ENCODE peak calls at places on chromosomes 6 and 20, in eight cellular contexts. M is substantia nigra, S is glomerular endothelial cell, E is colonic mucosa, I is RPMI8226, R is NCI-H345, G is upper lobe of right lung, K is skeletal muscle cell. Y is an unnamed sample.

GRCh38 chr6:55713411-55713810 is 134.4 kb upstream of the HMGCLL1 start:
- DNase-seq in G (no peak), I (no peak), E (no peak), M (no peak), K (no peak), R (no peak), S (no peak), Y (no peak)

GRCh38 chr20:63497138-63497945 is 1.5 kb downstream of the EEF1A2 start:
- DNase-seq in K (no peak), G (peak), S (no peak), M (no peak), E (no peak), I (no peak), R (no peak), Y (peak)

GRCh38 chr6:41909727-41910126 is 11.2 kb downstream of the MED20 start:
- DNase-seq in M (no peak), E (no peak), G (no peak), S (no peak), R (no peak), K (no peak), I (no peak), Y (no peak)

GRCh38 chr6:9890893-9891292 is 524.0 kb downstream of the TFAP2A start:
- DNase-seq in E (no peak), S (no peak), R (no peak), M (no peak), I (no peak), G (no peak), K (no peak), Y (no peak)

GRCh38 chr6:157987788-157988699 is 6.4 kb downstream of the SYNJ2 start:
- DNase-seq in E (no peak), R (no peak), M (no peak), K (no peak), S (no peak), G (no peak), I (no peak), Y (peak)

GRCh38 chr6:56575736-56576135 is 67.0 kb downstream of the DST start:
- DNase-seq in R (no peak), K (no peak), E (no peak), I (no peak), M (no peak), S (no peak), G (no peak), Y (no peak)

GRCh38 chr20:2984956-2985661 is 58.3 kb upstream of the GNRH2 start:
- DNase-seq in I (no peak), G (no peak), M (no peak), R (peak), K (peak), S (no peak), E (no peak), Y (no peak)

GRCh38 chr6:4084444-4085328 is 5.7 kb upstream of the FAM217A start:
- DNase-seq in I (no peak), S (no peak), G (no peak), R (no peak), M (no peak), E (no peak), K (no peak), Y (no peak)

GRCh38 chr6:168376120-168376519 is 56.5 kb upstream of the DACT2 start:
- DNase-seq in G (no peak), M (no peak), K (no peak), E (no peak), I (no peak), S (no peak), R (peak), Y (peak)

GRCh38 chr6:127317275-127318128 is 25.9 kb downstream of the ECHDC1 start:
- DNase-seq in R (no peak), S (no peak), G (no peak), E (no peak), I (no peak), M (no peak), K (no peak), Y (no peak)

GRCh38 chr6:33197431-33198048 is 2.9 kb downstream of the RXRB start:
- DNase-seq in I (peak), S (no peak), M (peak), E (peak), K (no peak), R (peak), G (peak), Y (no peak)

GRCh38 chr6:91626935-91627334 is 1040.1 kb upstream of the MAP3K7 start:
- DNase-seq in M (no peak), G (no peak), S (no peak), I (no peak), K (no peak), R (no peak), E (no peak), Y (no peak)

GRCh38 chr6:41548098-41548840 is 2.1 kb downstream of the FOXP4 start:
- DNase-seq in K (no peak), S (no peak), G (peak), M (no peak), E (no peak), I (no peak), R (no peak), Y (no peak)

GRCh38 chr20:35447082-35447789 is 8.2 kb upstream of the CEP250 start:
- DNase-seq in M (peak), E (peak), K (no peak), R (peak), I (peak), S (no peak), G (peak), Y (peak)

GRCh38 chr6:38861957-38862401 is 146.9 kb downstream of the DNAH8 start:
- DNase-seq in K (no peak), E (no peak), I (no peak), G (no peak), M (no peak), S (no peak), R (no peak), Y (no peak)

GRCh38 chr6:56803594-56803993 is 151.3 kb upstream of the BEND6 start:
- DNase-seq in G (no peak), R (no peak), K (peak), I (no peak), E (no peak), M (no peak), S (no peak), Y (no peak)

GRCh38 chr20:54506643-54507042 is 31.2 kb downstream of the DOK5 start:
- DNase-seq in K (no peak), E (no peak), I (no peak), R (no peak), S (no peak), M (no peak), G (no peak), Y (no peak)

GRCh38 chr20:3251806-3252205 is 12.8 kb upstream of the SLC4A11 start:
- DNase-seq in E (no peak), M (peak), R (no peak), I (no peak), G (no peak), S (no peak), K (no peak), Y (no peak)

GRCh38 chr6:81696505-81696904 is 56.0 kb downstream of the TENT5A start:
- DNase-seq in E (no peak), I (no peak), M (no peak), K (no peak), G (no peak), S (no peak), R (peak), Y (no peak)

GRCh38 chr20:14764511-14765369 is 427.3 kb upstream of the FLRT3 start:
- DNase-seq in G (peak), R (no peak), K (no peak), S (no peak), M (no peak), E (peak), I (no peak), Y (no peak)

GRCh38 chr20:49286689-49287551 is 9.1 kb upstream of the ZNFX1 start:
- DNase-seq in K (no peak), I (no peak), R (peak), G (no peak), M (no peak), E (peak), S (no peak), Y (no peak)

GRCh38 chr6:153099636-153100035 is 31.4 kb downstream of the RGS17 start:
- DNase-seq in K (no peak), I (no peak), S (no peak), E (no peak), M (no peak), G (no peak), R (no peak), Y (no peak)

GRCh38 chr6:30741789-30742315 is 635 bp downstream of the FLOT1 start:
- DNase-seq in G (no peak), S (no peak), E (no peak), M (no peak), R (no peak), K (no peak), I (no peak), Y (no peak)

GRCh38 chr6:20841806-20842205 is 307.5 kb downstream of the CDKAL1 start:
- DNase-seq in I (no peak), M (no peak), E (no peak), R (no peak), G (no peak), S (no peak), K (no peak), Y (no peak)

GRCh38 chr20:50588034-50588736 is 78.0 kb downstream of the PTPN1 start:
- DNase-seq in R (peak), K (no peak), E (peak), I (peak), M (peak), G (peak), S (no peak), Y (peak)

GRCh38 chr6:107460074-107460631 is 789 bp upstream of the PDSS2 start:
- DNase-seq in S (no peak), G (no peak), R (no peak), E (no peak), M (no peak), K (no peak), I (no peak), Y (no peak)

GRCh38 chr6:100099189-100100074 is 105.4 kb upstream of the MCHR2 start:
- DNase-seq in R (peak), G (no peak), K (no peak), S (no peak), E (no peak), I (peak), M (no peak), Y (no peak)

GRCh38 chr20:52972190-52972937 is at the start of gene TSHZ2:
- DNase-seq in R (peak), G (no peak), M (peak), K (no peak), I (no peak), E (peak), S (no peak), Y (peak)

GRCh38 chr6:89402776-89403175 is 9.3 kb downstream of the RRAGD start:
- DNase-seq in S (no peak), E (no peak), G (no peak), I (no peak), R (no peak), K (no peak), M (no peak), Y (no peak)

GRCh38 chr6:128139519-128139918 is 238.7 kb upstream of the THEMIS start:
- DNase-seq in S (no peak), K (no peak), I (no peak), M (no peak), G (no peak), R (no peak), E (no peak), Y (no peak)

GRCh38 chr6:110075406-110075805 is 97.3 kb downstream of the GPR6 start:
- DNase-seq in E (no peak), R (no peak), I (no peak), G (no peak), M (no peak), S (no peak), K (no peak), Y (no peak)

GRCh38 chr6:37648465-37649330 is 49.0 kb downstream of the MDGA1 start:
- DNase-seq in I (peak), E (peak), R (no peak), K (no peak), M (no peak), G (peak), S (no peak), Y (no peak)

GRCh38 chr20:16953858-16954257 is 205.7 kb downstream of the OTOR start:
- DNase-seq in R (no peak), E (no peak), G (no peak), K (no peak), I (no peak), S (no peak), M (no peak), Y (no peak)

GRCh38 chr20:45338121-45339030 is 9.8 kb downstream of the SDC4 start:
- DNase-seq in K (no peak), I (no peak), E (no peak), M (no peak), S (no peak), R (no peak), G (no peak), Y (no peak)

GRCh38 chr6:158409451-158409850 is 97.2 kb downstream of the TULP4 start:
- DNase-seq in G (no peak), I (no peak), S (no peak), M (no peak), K (peak), E (no peak), R (no peak), Y (no peak)

GRCh38 chr20:62979876-62980373 is 26.8 kb downstream of the BHLHE23 start:
- DNase-seq in K (no peak), S (no peak), I (no peak), G (no peak), E (no peak), R (no peak), M (no peak), Y (no peak)

GRCh38 chr6:89100114-89100513 is 17.8 kb downstream of the SRSF12 start:
- DNase-seq in G (no peak), I (no peak), S (no peak), K (no peak), E (no peak), M (no peak), R (no peak), Y (no peak)

Y was measured in sigmoid colon.